ENCODE peak calls at places on chromosome 6, in ten cellular contexts. One of them, this sample, is unnamed.
A peak's percentile ranks its signal among the peaks of the same experiment; 100 is the strongest.

GRCh38 chr6:2990179-2990931 is 9.3 kb upstream of the NQO2 start:
- DNase-seq in epithelial cell of proximal tubule: no peak
- DNase-seq in WERI-Rb-1: peak; percentile 88
- DNase-seq in transverse colon: peak; percentile 38
- DNase-seq in fibroblast of the aortic adventitia: peak; percentile 49
- DNase-seq in astrocyte of the cerebellum: no peak
- DNase-seq in DND-41: no peak
- DNase-seq in esophagus squamous epithelium: no peak
- DNase-seq in psoas muscle: no peak
- DNase-seq in adipocyte: peak; percentile 62
- DNase-seq in this sample: peak; percentile 75

GRCh38 chr6:35139924-35140524 is 1.1 kb downstream of the TCP11 start:
- DNase-seq in WERI-Rb-1: peak; percentile 72
- DNase-seq in epithelial cell of proximal tubule: no peak
- DNase-seq in esophagus squamous epithelium: no peak
- DNase-seq in fibroblast of the aortic adventitia: peak; percentile 86
- DNase-seq in adipocyte: peak; percentile 84
- DNase-seq in DND-41: peak; percentile 63
- DNase-seq in astrocyte of the cerebellum: peak; percentile 63
- DNase-seq in transverse colon: peak; percentile 58
- DNase-seq in psoas muscle: peak; percentile 51
- DNase-seq in this sample: no peak

GRCh38 chr6:168919455-168920179 is 334.0 kb downstream of the THBS2 start:
- DNase-seq in DND-41: no peak
- DNase-seq in WERI-Rb-1: no peak
- DNase-seq in psoas muscle: no peak
- DNase-seq in transverse colon: no peak
- DNase-seq in adipocyte: no peak
- DNase-seq in epithelial cell of proximal tubule: no peak
- DNase-seq in astrocyte of the cerebellum: no peak
- DNase-seq in fibroblast of the aortic adventitia: no peak
- DNase-seq in esophagus squamous epithelium: no peak
- DNase-seq in this sample: no peak

GRCh38 chr6:16989382-16989781 is 112.5 kb upstream of the STMND1 start:
- DNase-seq in transverse colon: no peak
- DNase-seq in epithelial cell of proximal tubule: no peak
- DNase-seq in DND-41: no peak
- DNase-seq in psoas muscle: no peak
- DNase-seq in fibroblast of the aortic adventitia: no peak
- DNase-seq in esophagus squamous epithelium: no peak
- DNase-seq in adipocyte: no peak
- DNase-seq in astrocyte of the cerebellum: no peak
- DNase-seq in WERI-Rb-1: no peak
- DNase-seq in this sample: no peak

GRCh38 chr6:15929685-15930084 is 199.2 kb upstream of the MYLIP start:
- DNase-seq in adipocyte: peak; percentile 45
- DNase-seq in epithelial cell of proximal tubule: no peak
- DNase-seq in WERI-Rb-1: no peak
- DNase-seq in psoas muscle: no peak
- DNase-seq in esophagus squamous epithelium: no peak
- DNase-seq in fibroblast of the aortic adventitia: peak; percentile 5
- DNase-seq in DND-41: no peak
- DNase-seq in transverse colon: no peak
- DNase-seq in astrocyte of the cerebellum: no peak
- DNase-seq in this sample: no peak

GRCh38 chr6:102742033-102742432 is 1348.5 kb downstream of the GRIK2 start:
- DNase-seq in esophagus squamous epithelium: no peak
- DNase-seq in psoas muscle: no peak
- DNase-seq in transverse colon: no peak
- DNase-seq in adipocyte: no peak
- DNase-seq in epithelial cell of proximal tubule: no peak
- DNase-seq in astrocyte of the cerebellum: no peak
- DNase-seq in DND-41: no peak
- DNase-seq in WERI-Rb-1: no peak
- DNase-seq in fibroblast of the aortic adventitia: no peak
- DNase-seq in this sample: no peak

GRCh38 chr6:144339859-144340452 is 54.8 kb downstream of the UTRN start:
- DNase-seq in DND-41: no peak
- DNase-seq in esophagus squamous epithelium: no peak
- DNase-seq in adipocyte: no peak
- DNase-seq in astrocyte of the cerebellum: no peak
- DNase-seq in transverse colon: no peak
- DNase-seq in psoas muscle: no peak
- DNase-seq in WERI-Rb-1: no peak
- DNase-seq in epithelial cell of proximal tubule: no peak
- DNase-seq in fibroblast of the aortic adventitia: no peak
- DNase-seq in this sample: no peak

GRCh38 chr6:5365430-5366195 is 104.3 kb downstream of the FARS2 start:
- DNase-seq in WERI-Rb-1: no peak
- DNase-seq in esophagus squamous epithelium: no peak
- DNase-seq in astrocyte of the cerebellum: no peak
- DNase-seq in DND-41: no peak
- DNase-seq in transverse colon: no peak
- DNase-seq in adipocyte: no peak
- DNase-seq in epithelial cell of proximal tubule: no peak
- DNase-seq in fibroblast of the aortic adventitia: no peak
- DNase-seq in psoas muscle: no peak
- DNase-seq in this sample: no peak

GRCh38 chr6:121405306-121405705 is 30.1 kb upstream of the GJA1 start:
- DNase-seq in epithelial cell of proximal tubule: no peak
- DNase-seq in esophagus squamous epithelium: no peak
- DNase-seq in WERI-Rb-1: no peak
- DNase-seq in fibroblast of the aortic adventitia: no peak
- DNase-seq in astrocyte of the cerebellum: no peak
- DNase-seq in psoas muscle: no peak
- DNase-seq in transverse colon: no peak
- DNase-seq in DND-41: no peak
- DNase-seq in adipocyte: no peak
- DNase-seq in this sample: no peak

GRCh38 chr6:150691463-150691862 is 91.8 kb downstream of the PLEKHG1 start:
- DNase-seq in transverse colon: no peak
- DNase-seq in esophagus squamous epithelium: no peak
- DNase-seq in DND-41: no peak
- DNase-seq in adipocyte: no peak
- DNase-seq in astrocyte of the cerebellum: no peak
- DNase-seq in epithelial cell of proximal tubule: no peak
- DNase-seq in WERI-Rb-1: no peak
- DNase-seq in fibroblast of the aortic adventitia: no peak
- DNase-seq in psoas muscle: no peak
- DNase-seq in this sample: no peak

GRCh38 chr6:79737172-79737571 is 106.0 kb downstream of the SH3BGRL2 start:
- DNase-seq in WERI-Rb-1: no peak
- DNase-seq in adipocyte: no peak
- DNase-seq in fibroblast of the aortic adventitia: peak; percentile 38
- DNase-seq in transverse colon: peak; percentile 12
- DNase-seq in psoas muscle: no peak
- DNase-seq in astrocyte of the cerebellum: no peak
- DNase-seq in DND-41: no peak
- DNase-seq in epithelial cell of proximal tubule: no peak
- DNase-seq in esophagus squamous epithelium: no peak
- DNase-seq in this sample: no peak

GRCh38 chr6:3789018-3789895 is 37.7 kb upstream of the PXDC1 start:
- DNase-seq in transverse colon: no peak
- DNase-seq in epithelial cell of proximal tubule: peak; percentile 98
- DNase-seq in esophagus squamous epithelium: no peak
- DNase-seq in adipocyte: peak; percentile 51
- DNase-seq in astrocyte of the cerebellum: peak; percentile 83
- DNase-seq in psoas muscle: no peak
- DNase-seq in WERI-Rb-1: no peak
- DNase-seq in fibroblast of the aortic adventitia: peak; percentile 57
- DNase-seq in DND-41: no peak
- DNase-seq in this sample: no peak

GRCh38 chr6:107716688-107717089 is 107.4 kb downstream of the SCML4 start:
- DNase-seq in transverse colon: peak; percentile 46
- DNase-seq in esophagus squamous epithelium: no peak
- DNase-seq in astrocyte of the cerebellum: no peak
- DNase-seq in fibroblast of the aortic adventitia: no peak
- DNase-seq in adipocyte: no peak
- DNase-seq in epithelial cell of proximal tubule: no peak
- DNase-seq in DND-41: peak; percentile 78
- DNase-seq in WERI-Rb-1: peak; percentile 28
- DNase-seq in psoas muscle: no peak
- DNase-seq in this sample: no peak

GRCh38 chr6:119076173-119076965 is 2.1 kb downstream of the FAM184A start:
- DNase-seq in WERI-Rb-1: no peak
- DNase-seq in astrocyte of the cerebellum: no peak
- DNase-seq in DND-41: no peak
- DNase-seq in epithelial cell of proximal tubule: no peak
- DNase-seq in psoas muscle: no peak
- DNase-seq in adipocyte: no peak
- DNase-seq in transverse colon: no peak
- DNase-seq in fibroblast of the aortic adventitia: no peak
- DNase-seq in esophagus squamous epithelium: no peak
- DNase-seq in this sample: no peak

DNA sequence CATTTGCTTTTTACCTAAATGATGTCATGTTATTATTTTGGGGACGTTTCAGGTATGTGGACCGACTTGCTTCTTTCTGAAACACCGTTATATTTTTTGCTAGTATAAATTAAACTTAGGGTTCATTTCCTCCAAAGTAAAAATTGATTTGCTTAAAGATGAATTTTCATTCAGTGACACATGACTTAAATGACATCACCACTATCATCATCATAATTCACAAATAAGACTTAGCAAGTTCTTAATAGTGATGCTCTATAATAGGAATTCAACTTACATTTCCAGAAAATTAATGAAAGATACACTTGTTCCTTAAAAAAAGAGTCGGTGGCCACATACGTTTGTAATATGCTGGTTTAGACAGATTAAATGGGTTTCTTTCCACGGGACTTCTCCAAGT is 9.3 kb downstream of the IRF4 start:
- DNase-seq in adipocyte: no peak
- DNase-seq in fibroblast of the aortic adventitia: no peak
- DNase-seq in esophagus squamous epithelium: no peak
- DNase-seq in epithelial cell of proximal tubule: no peak
- DNase-seq in DND-41: no peak
- DNase-seq in psoas muscle: no peak
- DNase-seq in transverse colon: no peak
- DNase-seq in WERI-Rb-1: no peak
- DNase-seq in astrocyte of the cerebellum: no peak
- DNase-seq in this sample: no peak
- H3K4me3 ChIP-seq in adipocyte: no peak overlapping the region
- H3K4me3 ChIP-seq in fibroblast of the aortic adventitia: no peak overlapping the region
- H3K4me3 ChIP-seq in esophagus squamous epithelium: no peak overlapping the region
- H3K4me3 ChIP-seq in epithelial cell of proximal tubule: no peak overlapping the region
- H3K4me3 ChIP-seq in DND-41: no peak overlapping the region
- H3K4me3 ChIP-seq in psoas muscle: no peak overlapping the region
- H3K4me3 ChIP-seq in transverse colon: no peak overlapping the region
- H3K4me3 ChIP-seq in WERI-Rb-1: no peak overlapping the region
- H3K4me3 ChIP-seq in astrocyte of the cerebellum: no peak overlapping the region
- H3K4me3 ChIP-seq in this sample: no peak overlapping the region

DNA sequence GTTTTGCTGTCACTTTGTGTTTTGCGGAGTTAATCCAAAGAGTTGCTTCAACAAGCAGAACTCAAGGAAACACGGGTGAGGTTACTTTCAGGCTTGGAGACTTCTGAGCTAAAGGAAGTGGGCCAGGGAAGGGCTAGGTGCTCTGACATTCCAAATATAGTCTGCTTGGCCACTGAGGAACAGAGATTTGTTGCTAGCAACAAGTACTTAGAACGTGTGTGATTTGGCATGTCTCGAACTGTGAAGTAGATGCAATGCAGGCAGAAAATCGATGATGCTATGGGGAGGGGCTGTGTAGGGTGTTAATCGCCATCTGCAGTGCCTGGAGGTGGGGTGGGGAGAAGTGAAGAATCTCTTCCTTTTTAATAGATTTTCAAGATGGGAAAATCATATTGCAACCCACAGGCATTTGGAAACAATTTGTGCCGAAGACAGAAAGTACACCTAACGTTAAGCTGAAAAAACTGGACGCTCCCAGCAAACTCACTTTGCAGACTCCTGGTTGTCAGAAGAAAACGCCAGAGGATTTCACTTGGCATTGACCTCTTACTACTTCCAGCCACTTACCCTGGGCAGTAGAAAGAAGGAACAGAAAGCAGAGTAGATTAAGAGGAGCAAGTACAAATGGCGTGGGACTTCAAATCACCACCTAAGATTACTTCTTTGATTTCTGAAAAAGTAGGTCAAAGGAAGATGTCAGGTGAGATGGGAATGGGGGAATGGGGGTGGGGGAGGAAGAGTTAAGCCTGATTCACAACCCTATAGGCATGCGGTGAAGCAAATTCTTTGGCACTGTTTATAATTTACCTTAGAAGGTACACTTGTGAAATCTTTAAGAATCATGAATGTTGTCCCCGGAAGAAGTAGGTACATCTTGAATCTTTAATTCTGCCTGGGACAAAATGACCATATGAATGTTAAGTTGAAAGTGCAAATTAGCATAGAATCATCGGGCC is 314.1 kb downstream of the CD83 start:
- DNase-seq in astrocyte of the cerebellum: no peak
- DNase-seq in esophagus squamous epithelium: no peak
- DNase-seq in adipocyte: no peak
- DNase-seq in fibroblast of the aortic adventitia: no peak
- DNase-seq in WERI-Rb-1: peak; percentile 88
- DNase-seq in DND-41: no peak
- DNase-seq in epithelial cell of proximal tubule: no peak
- DNase-seq in transverse colon: no peak
- DNase-seq in psoas muscle: no peak
- DNase-seq in this sample: no peak
- H3K4me3 ChIP-seq in astrocyte of the cerebellum: no peak overlapping the region
- H3K4me3 ChIP-seq in esophagus squamous epithelium: no peak overlapping the region
- H3K4me3 ChIP-seq in adipocyte: no peak overlapping the region
- H3K4me3 ChIP-seq in fibroblast of the aortic adventitia: no peak overlapping the region
- H3K4me3 ChIP-seq in WERI-Rb-1: peak overlapping the region; percentile 42
- H3K4me3 ChIP-seq in DND-41: no peak overlapping the region
- H3K4me3 ChIP-seq in epithelial cell of proximal tubule: no peak overlapping the region
- H3K4me3 ChIP-seq in transverse colon: no peak overlapping the region
- H3K4me3 ChIP-seq in psoas muscle: no peak overlapping the region
- H3K4me3 ChIP-seq in this sample: no peak overlapping the region

GRCh38 chr6:31171931-31172882 is 1.7 kb upstream of the POU5F1 start:
- DNase-seq in fibroblast of the aortic adventitia: no peak
- DNase-seq in DND-41: no peak
- DNase-seq in esophagus squamous epithelium: no peak
- DNase-seq in epithelial cell of proximal tubule: no peak
- DNase-seq in psoas muscle: no peak
- DNase-seq in adipocyte: no peak
- DNase-seq in astrocyte of the cerebellum: no peak
- DNase-seq in WERI-Rb-1: peak; percentile 69
- DNase-seq in transverse colon: no peak
- DNase-seq in this sample: no peak
- H3K4me3 ChIP-seq in fibroblast of the aortic adventitia: no peak overlapping the region
- H3K4me3 ChIP-seq in DND-41: no peak overlapping the region
- H3K4me3 ChIP-seq in esophagus squamous epithelium: no peak overlapping the region
- H3K4me3 ChIP-seq in epithelial cell of proximal tubule: no peak overlapping the region
- H3K4me3 ChIP-seq in psoas muscle: no peak overlapping the region
- H3K4me3 ChIP-seq in adipocyte: no peak overlapping the region
- H3K4me3 ChIP-seq in astrocyte of the cerebellum: no peak overlapping the region
- H3K4me3 ChIP-seq in WERI-Rb-1: no peak overlapping the region
- H3K4me3 ChIP-seq in transverse colon: no peak overlapping the region
- H3K4me3 ChIP-seq in this sample: no peak overlapping the region

DNA sequence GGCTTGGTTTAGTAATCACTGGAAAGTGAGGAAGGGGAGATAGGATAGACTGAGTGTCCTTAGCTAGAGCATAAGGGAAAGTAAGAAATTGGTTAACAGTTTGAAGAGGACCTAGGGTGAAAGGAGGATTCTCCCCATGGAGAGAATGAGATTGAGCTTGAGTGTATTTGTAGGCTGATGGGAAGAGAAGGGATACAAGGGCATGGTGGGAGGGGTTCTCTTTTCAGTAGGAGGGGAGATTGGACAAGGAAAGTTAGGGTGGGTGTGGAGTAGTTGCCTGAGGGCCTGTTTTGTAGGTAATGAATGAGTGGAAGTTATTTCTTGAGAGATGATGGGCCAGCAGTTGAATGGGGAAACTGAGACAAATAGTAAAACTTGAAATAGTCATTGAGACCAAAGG is 1.9 kb downstream of the TRMT11 start:
- DNase-seq in esophagus squamous epithelium: no peak
- DNase-seq in epithelial cell of proximal tubule: no peak
- DNase-seq in WERI-Rb-1: no peak
- DNase-seq in astrocyte of the cerebellum: no peak
- DNase-seq in DND-41: no peak
- DNase-seq in adipocyte: no peak
- DNase-seq in fibroblast of the aortic adventitia: no peak
- DNase-seq in psoas muscle: no peak
- DNase-seq in transverse colon: no peak
- DNase-seq in this sample: no peak
- H3K4me3 ChIP-seq in esophagus squamous epithelium: no peak overlapping the region
- H3K4me3 ChIP-seq in epithelial cell of proximal tubule: no peak overlapping the region
- H3K4me3 ChIP-seq in WERI-Rb-1: no peak overlapping the region
- H3K4me3 ChIP-seq in astrocyte of the cerebellum: no peak overlapping the region
- H3K4me3 ChIP-seq in DND-41: no peak overlapping the region
- H3K4me3 ChIP-seq in adipocyte: no peak overlapping the region
- H3K4me3 ChIP-seq in fibroblast of the aortic adventitia: no peak overlapping the region
- H3K4me3 ChIP-seq in psoas muscle: no peak overlapping the region
- H3K4me3 ChIP-seq in transverse colon: no peak overlapping the region
- H3K4me3 ChIP-seq in this sample: no peak overlapping the region

This sample was measured in suprapubic skin.